ENCODE peak calls at places on chromosomes 16 and 17, in five cellular contexts. L is upper lobe of left lung, D is sigmoid colon, J is heart right ventricle, P is colonic mucosa. V is an unnamed sample.

GRCh38 chr17:13212861-13213260 is 195.0 kb upstream of the ELAC2 start:
- DNase-seq in L (no peak), D (no peak), J (no peak), P (no peak), V (no peak)

GRCh38 chr17:59618894-59619312 is 792 bp upstream of the CLTC start:
- DNase-seq in L (no peak), D (no peak), J (no peak), P (peak), V (no peak)

GRCh38 chr16:81939164-81940067 is 71.9 kb downstream of the SDR42E1 start:
- DNase-seq in L (no peak), D (no peak), J (no peak), P (no peak), V (no peak)

GRCh38 chr17:63364387-63364786 is 81.7 kb downstream of the CYB561 start:
- DNase-seq in L (no peak), D (no peak), J (no peak), P (no peak), V (no peak)

GRCh38 chr17:74417178-74418045 is 14.5 kb upstream of the GPRC5C start:
- DNase-seq in L (peak), D (no peak), J (no peak), P (peak), V (no peak)

GRCh38 chr16:53502331-53503269 is at the start of gene AKTIP:
- DNase-seq in L (peak), D (peak), J (no peak), P (peak), V (peak)

GRCh38 chr17:74601944-74602572 is 10.0 kb upstream of the CD300LD start:
- DNase-seq in L (no peak), D (no peak), J (no peak), P (peak), V (no peak)

GRCh38 chr16:70523621-70524405 is at the start of gene SF3B3:
- DNase-seq in L (peak), D (peak), J (no peak), P (peak), V (no peak)

GRCh38 chr16:7689234-7689633 is 356.6 kb downstream of the RBFOX1 start:
- DNase-seq in L (no peak), D (no peak), J (no peak), P (no peak), V (no peak)

GRCh38 chr17:28925912-28926365 is 23.1 kb upstream of the DHRS13 start:
- DNase-seq in L (peak), D (no peak), J (no peak), P (no peak), V (no peak)

DNA sequence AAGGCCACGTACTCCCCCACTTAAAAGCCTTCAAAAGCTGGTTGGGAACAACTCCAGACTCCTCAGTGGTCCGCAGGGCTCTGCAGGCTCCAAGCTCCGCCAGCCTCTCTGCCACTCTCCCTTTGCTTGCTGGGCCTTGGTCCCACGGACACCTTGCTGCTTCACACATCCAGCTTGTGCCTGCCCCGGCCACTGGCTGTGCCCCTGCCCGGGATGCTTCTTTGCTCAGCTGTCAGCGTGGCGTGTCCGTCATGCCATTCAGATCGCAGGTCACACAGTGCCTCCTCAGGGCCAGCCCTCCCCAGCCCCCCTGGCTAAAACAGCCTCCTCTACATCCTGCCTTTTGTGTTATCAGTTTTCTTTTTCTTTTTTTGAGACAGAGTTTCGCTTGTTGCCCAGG is 11.8 kb downstream of the ASPHD1 start:
- DNase-seq in L (no peak), D (no peak), J (no peak), P (no peak), V (no peak)
- H3K4me3 ChIP-seq in L (no peak), D (no peak), J (no peak), P (no peak), V (no peak)

GRCh38 chr16:87706278-87707000 is 59.3 kb downstream of the KLHDC4 start:
- DNase-seq in L (no peak), D (no peak), J (no peak), P (no peak), V (no peak)
- H3K27ac ChIP-seq in L (no peak), D (no peak), J (no peak), P (no peak), V (no peak)

GRCh38 chr17:7686221-7687071 is 844 bp downstream of the TP53 start:
- DNase-seq in L (peak), D (peak), J (peak), P (peak), V (peak)

GRCh38 chr17:7687908-7688807 is at the start of gene WRAP53:
- DNase-seq in L (peak), D (peak), J (peak), P (peak), V (peak)

GRCh38 chr17:7685533-7686220 is 1.6 kb downstream of the TP53 start:
- DNase-seq in L (peak), D (peak), J (peak), P (peak), V (peak)

GRCh38 chr17:7688808-7689316 is 585 bp downstream of the WRAP53 start:
- DNase-seq in L (no peak), D (peak), J (no peak), P (no peak), V (no peak)

DNA sequence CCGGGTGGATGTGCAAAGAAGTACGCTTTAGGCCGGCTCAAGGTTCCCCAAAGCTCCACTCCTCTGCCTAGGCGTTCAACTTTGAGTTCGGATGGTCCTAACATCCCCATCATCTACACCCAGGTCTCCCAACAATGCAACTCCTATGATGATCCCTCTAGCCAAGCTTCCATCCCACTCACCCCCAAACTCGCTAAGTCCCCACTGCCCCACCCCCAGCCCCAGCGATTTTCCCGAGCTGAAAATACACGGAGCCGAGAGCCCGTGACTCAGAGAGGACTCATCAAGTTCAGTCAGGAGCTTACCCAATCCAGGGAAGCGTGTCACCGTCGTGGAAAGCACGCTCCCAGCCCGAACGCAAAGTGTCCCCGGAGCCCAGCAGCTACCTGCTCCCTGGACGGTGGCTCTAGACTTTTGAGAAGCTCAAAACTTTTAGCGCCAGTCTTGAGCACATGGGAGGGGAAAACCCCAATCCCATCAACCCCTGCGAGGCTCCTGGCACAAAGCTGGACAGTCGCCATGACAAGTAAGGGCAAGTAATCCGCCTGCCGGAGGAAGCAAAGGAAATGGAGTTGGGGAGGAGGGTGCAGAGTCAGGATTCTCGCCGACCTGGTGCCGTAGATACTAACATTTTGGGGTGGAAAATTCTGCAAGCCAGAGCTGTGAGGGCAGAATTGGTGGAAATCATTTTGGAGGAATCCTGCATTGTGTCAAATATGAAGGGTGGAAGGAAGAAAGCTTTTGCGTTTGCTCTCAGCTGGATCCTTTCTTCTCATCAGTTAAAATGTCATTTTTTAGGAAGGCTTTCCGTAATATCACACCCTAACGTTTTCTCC is at the start of gene TP53:
- DNase-seq in L (peak), D (peak), J (peak), P (peak), V (peak)
- H3K4me3 ChIP-seq in L (peak), D (peak), J (peak), P (peak), V (peak)

GRCh38 chr16:85366031-85366763 is 246.9 kb upstream of the GSE1 start:
- DNase-seq in L (no peak), D (no peak), J (no peak), P (no peak), V (no peak)
- H3K27ac ChIP-seq in L (no peak), D (peak), J (no peak), P (no peak), V (no peak)

GRCh38 chr17:55266051-55266957 is 1.5 kb downstream of the HLF start:
- DNase-seq in L (peak), D (peak), J (no peak), P (no peak), V (no peak)
- H3K4me3 ChIP-seq in L (peak), D (peak), J (peak), P (peak), V (peak)

DNA sequence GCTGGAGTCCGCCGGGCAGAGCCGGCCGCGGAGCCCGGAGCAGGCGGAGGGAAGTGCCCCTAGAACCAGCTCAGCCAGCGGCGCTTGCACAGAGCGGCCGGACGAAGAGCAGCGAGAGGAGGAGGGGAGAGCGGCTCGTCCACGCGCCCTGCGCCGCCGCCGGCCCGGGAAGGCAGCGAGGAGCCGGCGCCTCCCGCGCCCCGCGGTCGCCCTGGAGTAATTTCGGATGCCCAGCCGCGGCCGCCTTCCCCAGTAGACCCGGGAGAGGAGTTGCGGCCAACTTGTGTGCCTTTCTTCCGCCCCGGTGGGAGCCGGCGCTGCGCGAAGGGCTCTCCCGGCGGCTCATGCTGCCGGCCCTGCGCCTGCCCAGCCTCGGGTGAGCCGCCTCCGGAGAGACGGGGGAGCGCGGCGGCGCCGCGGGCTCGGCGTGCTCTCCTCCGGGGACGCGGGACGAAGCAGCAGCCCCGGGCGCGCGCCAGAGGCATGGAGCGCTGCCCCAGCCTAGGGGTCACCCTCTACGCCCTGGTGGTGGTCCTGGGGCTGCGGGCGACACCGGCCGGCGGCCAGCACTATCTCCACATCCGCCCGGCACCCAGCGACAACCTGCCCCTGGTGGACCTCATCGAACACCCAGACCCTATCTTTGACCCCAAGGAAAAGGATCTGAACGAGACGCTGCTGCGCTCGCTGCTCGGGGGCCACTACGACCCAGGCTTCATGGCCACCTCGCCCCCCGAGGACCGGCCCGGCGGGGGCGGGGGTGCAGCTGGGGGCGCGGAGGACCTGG is 435 bp downstream of the NOG start:
- DNase-seq in L (peak), D (peak), J (peak), P (peak), V (peak)
- H3K27ac ChIP-seq in L (peak), D (peak), J (peak), P (no peak), V (peak)